ENCODE peak calls at places on chromosomes 3 and 15, in four cellular contexts. One of them, this sample, is unnamed.

GRCh38 chr3:103440539-103441113 is 1005.8 kb downstream of the ZPLD1 start:
- DNase-seq in transverse colon: no peak
- DNase-seq in T-cell: no peak
- DNase-seq in NCI-H526: peak; percentile 18
- DNase-seq in this sample: no peak

GRCh38 chr3:50450135-50450911 is 53.1 kb downstream of the CACNA2D2 start:
- DNase-seq in transverse colon: peak; percentile 66
- DNase-seq in T-cell: peak; percentile 55
- DNase-seq in NCI-H526: peak; percentile 93
- DNase-seq in this sample: peak; percentile 79

GRCh38 chr3:194070634-194071409 is 65.1 kb upstream of the HES1 start:
- DNase-seq in transverse colon: peak; percentile 78
- DNase-seq in T-cell: peak; percentile 31
- DNase-seq in NCI-H526: peak; percentile 90
- DNase-seq in this sample: peak; percentile 93

GRCh38 chr3:50245831-50246516 is 10.0 kb downstream of the GNAI2 start:
- DNase-seq in transverse colon: peak; percentile 95
- DNase-seq in T-cell: peak; percentile 91
- DNase-seq in NCI-H526: peak; percentile 89
- DNase-seq in this sample: peak; percentile 94

GRCh38 chr15:31085359-31085758 is 16.2 kb downstream of the TRPM1 start:
- DNase-seq in transverse colon: no peak
- DNase-seq in T-cell: no peak
- DNase-seq in NCI-H526: no peak
- DNase-seq in this sample: no peak

GRCh38 chr15:42593143-42593542 is 17.7 kb downstream of the STARD9 start:
- DNase-seq in transverse colon: peak; percentile 18
- DNase-seq in T-cell: no peak
- DNase-seq in NCI-H526: no peak
- DNase-seq in this sample: no peak

GRCh38 chr3:150797155-150797554 is 34.2 kb upstream of the SIAH2 start:
- DNase-seq in transverse colon: no peak
- DNase-seq in T-cell: no peak
- DNase-seq in NCI-H526: no peak
- DNase-seq in this sample: no peak

GRCh38 chr15:67531379-67532059 is 10.6 kb downstream of the C15orf61 start:
- DNase-seq in transverse colon: no peak
- DNase-seq in T-cell: no peak
- DNase-seq in NCI-H526: no peak
- DNase-seq in this sample: no peak

GRCh38 chr15:72507402-72507801 is 33.3 kb downstream of the ARIH1 start:
- DNase-seq in transverse colon: no peak
- DNase-seq in T-cell: no peak
- DNase-seq in NCI-H526: no peak
- DNase-seq in this sample: no peak

GRCh38 chr3:136898954-136899353 is 36.9 kb downstream of the NCK1 start:
- DNase-seq in transverse colon: no peak
- DNase-seq in T-cell: no peak
- DNase-seq in NCI-H526: no peak
- DNase-seq in this sample: no peak

GRCh38 chr3:111210866-111211564 is 139.4 kb downstream of the NECTIN3 start:
- DNase-seq in transverse colon: no peak
- DNase-seq in T-cell: no peak
- DNase-seq in NCI-H526: no peak
- DNase-seq in this sample: no peak

This sample was measured in stomach.